ENCODE peak calls at places on chromosomes 4 and X, in nine cellular contexts. E, G, V, N, B, L, T, K and Z are unnamed samples.

GRCh38 chr4:138177278-138177968 is 64.7 kb downstream of the SLC7A11 start:
- DNase-seq in E (no peak), G (no peak), V (no peak), N (no peak), B (no peak), L (no peak), T (no peak), K (no peak), Z (no peak)

GRCh38 chrX:11887175-11887574 is 129.1 kb downstream of the MSL3 start:
- DNase-seq in E (no peak), G (no peak), V (no peak), N (no peak), B (no peak), L (no peak), T (no peak), K (no peak), Z (no peak)

GRCh38 chrX:55709735-55710134 is 7.8 kb upstream of the RRAGB start:
- DNase-seq in E (no peak), G (no peak), V (no peak), N (no peak), B (no peak), L (no peak), T (no peak), K (no peak), Z (no peak)

GRCh38 chrX:16162391-16162790 is 4.9 kb upstream of the MAGEB17 start:
- DNase-seq in E (no peak), G (no peak), V (no peak), N (no peak), B (no peak), L (no peak), T (no peak), K (no peak), Z (no peak)

GRCh38 chr4:3865986-3866812 is 100.0 kb downstream of the ADRA2C start:
- DNase-seq in E (no peak), G (no peak), V (no peak), N (no peak), B (no peak), L (no peak), T (no peak), K (no peak), Z (no peak)

GRCh38 chr4:145545538-145546224 is 64.0 kb downstream of the SMAD1 start:
- DNase-seq in E (peak), G (no peak), V (no peak), N (peak), B (no peak), L (peak), T (no peak), K (no peak), Z (no peak)

GRCh38 chr4:92969650-92970370 is 666.0 kb downstream of the GRID2 start:
- DNase-seq in E (peak), G (no peak), V (no peak), N (peak), B (no peak), L (peak), T (no peak), K (no peak), Z (no peak)

GRCh38 chr4:42646999-42647541 is 9.8 kb downstream of the ATP8A1 start:
- DNase-seq in E (no peak), G (no peak), V (no peak), N (no peak), B (no peak), L (no peak), T (no peak), K (no peak), Z (no peak)

GRCh38 chr4:8009710-8010534 is 70.3 kb upstream of the AFAP1 start:
- DNase-seq in E (no peak), G (no peak), V (no peak), N (no peak), B (no peak), L (no peak), T (no peak), K (no peak), Z (no peak)

GRCh38 chr4:160143574-160143973 is 1040.7 kb downstream of the RAPGEF2 start:
- DNase-seq in E (no peak), G (no peak), V (no peak), N (no peak), B (no peak), L (no peak), T (no peak), K (no peak), Z (no peak)

GRCh38 chr4:116664198-116664597 is 421.2 kb downstream of the TRAM1L1 start:
- DNase-seq in E (no peak), G (no peak), V (no peak), N (no peak), B (no peak), L (no peak), T (no peak), K (no peak), Z (no peak)

GRCh38 chrX:129188223-129188622 is 335.1 kb downstream of the SMARCA1 start:
- DNase-seq in E (no peak), G (no peak), V (no peak), N (no peak), B (no peak), L (no peak), T (no peak), K (no peak), Z (no peak)

GRCh38 chr4:184645904-184646610 is 3.2 kb downstream of the CASP3 start:
- DNase-seq in E (no peak), G (no peak), V (no peak), N (no peak), B (no peak), L (no peak), T (no peak), K (no peak), Z (no peak)

GRCh38 chr4:129218897-129219296 is 122.9 kb downstream of the C4orf33 start:
- DNase-seq in E (peak), G (no peak), V (no peak), N (peak), B (no peak), L (no peak), T (no peak), K (no peak), Z (no peak)

DNA sequence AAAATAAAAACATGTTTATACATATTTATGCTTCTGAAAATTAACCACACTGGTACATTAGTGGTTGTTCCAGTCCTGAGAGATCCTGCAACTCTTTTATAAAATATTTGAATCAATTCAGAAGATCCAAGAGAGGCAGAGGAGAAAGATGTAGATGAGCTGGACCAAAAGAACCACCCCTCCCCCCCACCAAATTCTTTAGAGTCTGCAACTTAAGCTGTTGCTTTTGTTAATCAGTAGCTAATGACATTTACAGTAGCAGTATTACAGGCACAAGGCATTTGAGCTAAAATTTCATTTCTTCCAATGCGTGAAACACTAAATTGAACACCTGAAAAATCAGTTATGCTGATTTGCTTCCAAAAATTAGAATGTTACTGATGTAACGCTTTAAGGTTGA is 61.5 kb downstream of the PDK3 start:
- DNase-seq in E (no peak), G (no peak), V (no peak), N (no peak), B (no peak), L (no peak), T (no peak), K (no peak), Z (no peak)
- H3K4me3 ChIP-seq in E (no peak), G (no peak), V (no peak), N (no peak), B (no peak), L (no peak), T (no peak), K (no peak), Z (no peak)

GRCh38 chr4:170979736-170980135 is 833.5 kb upstream of the GALNTL6 start:
- DNase-seq in E (peak), G (no peak), V (no peak), N (no peak), B (no peak), L (no peak), T (no peak), K (no peak), Z (no peak)

DNA sequence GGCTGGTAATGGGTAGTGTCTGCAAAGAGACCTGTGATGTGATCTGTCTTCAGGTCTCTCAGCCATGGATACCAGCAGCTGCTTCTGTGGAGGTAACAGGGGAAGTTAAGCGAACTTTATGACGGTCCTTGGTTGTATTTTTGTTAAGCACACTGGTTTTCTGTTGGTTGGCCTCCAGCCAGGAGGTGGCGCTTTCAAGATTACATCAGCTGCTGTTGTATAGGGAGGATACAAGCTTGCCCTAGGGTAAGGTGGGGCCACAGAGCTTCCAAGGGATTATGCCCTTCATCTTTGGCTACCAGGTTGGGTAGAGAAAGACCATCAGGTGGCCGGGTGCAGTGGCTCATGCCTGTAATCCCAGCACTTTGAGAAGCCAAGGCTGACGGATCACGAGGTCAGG is 834.2 kb upstream of the GALNTL6 start:
- DNase-seq in E (no peak), G (no peak), V (no peak), N (no peak), B (no peak), L (no peak), T (no peak), K (no peak), Z (no peak)
- H3K4me3 ChIP-seq in E (no peak), G (no peak), V (no peak), N (no peak), B (no peak), L (no peak), T (no peak), K (no peak), Z (no peak)

GRCh38 chr4:173492315-173492714 is 37.7 kb downstream of the HAND2 start:
- DNase-seq in E (no peak), G (no peak), V (no peak), N (no peak), B (no peak), L (no peak), T (no peak), K (no peak), Z (no peak)

GRCh38 chr4:173488656-173489055 is 41.4 kb downstream of the HAND2 start:
- DNase-seq in E (peak), G (no peak), V (no peak), N (peak), B (no peak), L (no peak), T (no peak), K (no peak), Z (no peak)

GRCh38 chr4:173489514-173489913 is 40.5 kb downstream of the HAND2 start:
- DNase-seq in E (peak), G (no peak), V (no peak), N (peak), B (no peak), L (no peak), T (no peak), K (no peak), Z (no peak)

GRCh38 chr4:173490817-173491518 is 39.1 kb downstream of the HAND2 start:
- DNase-seq in E (peak), G (no peak), V (no peak), N (peak), B (no peak), L (no peak), T (no peak), K (no peak), Z (no peak)

GRCh38 chr4:173490256-173490655 is 39.8 kb downstream of the HAND2 start:
- DNase-seq in E (peak), G (no peak), V (no peak), N (no peak), B (no peak), L (no peak), T (no peak), K (no peak), Z (no peak)
- H3K4me3 ChIP-seq in E (peak), G (no peak), V (no peak), N (no peak), B (no peak), L (no peak), T (no peak), K (no peak), Z (no peak)

GRCh38 chrX:12958059-12958458 is 16.9 kb upstream of the TMSB4X start:
- DNase-seq in E (no peak), G (no peak), V (no peak), N (no peak), B (no peak), L (no peak), T (no peak), K (no peak), Z (no peak)
- H3K4me3 ChIP-seq in E (no peak), G (no peak), V (no peak), N (no peak), B (peak), L (no peak), T (no peak), K (no peak), Z (peak)

DNA sequence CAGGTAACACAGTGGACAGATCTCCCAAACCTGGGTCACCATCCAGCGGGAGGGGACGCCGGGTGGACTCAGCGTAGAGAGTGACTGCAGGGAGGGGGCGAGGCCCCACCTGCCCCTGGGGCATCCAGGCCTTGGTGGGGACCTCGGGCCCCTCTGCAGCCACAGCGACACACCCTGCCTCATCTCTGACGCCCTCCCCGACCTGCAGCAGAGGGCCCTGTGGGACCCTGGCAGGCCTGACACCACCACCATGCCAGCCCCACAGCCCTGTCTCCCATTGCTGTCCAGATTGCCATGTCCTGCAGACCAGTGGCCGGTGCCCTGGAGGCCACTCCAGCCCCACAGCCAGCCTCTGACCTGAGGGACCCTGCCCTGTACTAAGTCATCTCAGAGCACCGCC is 45.2 kb downstream of the FAM53A start:
- DNase-seq in E (no peak), G (no peak), V (no peak), N (no peak), B (no peak), L (no peak), T (no peak), K (no peak), Z (no peak)
- H3K4me3 ChIP-seq in E (no peak), G (no peak), V (no peak), N (no peak), B (no peak), L (no peak), T (no peak), K (no peak), Z (no peak)

DNA sequence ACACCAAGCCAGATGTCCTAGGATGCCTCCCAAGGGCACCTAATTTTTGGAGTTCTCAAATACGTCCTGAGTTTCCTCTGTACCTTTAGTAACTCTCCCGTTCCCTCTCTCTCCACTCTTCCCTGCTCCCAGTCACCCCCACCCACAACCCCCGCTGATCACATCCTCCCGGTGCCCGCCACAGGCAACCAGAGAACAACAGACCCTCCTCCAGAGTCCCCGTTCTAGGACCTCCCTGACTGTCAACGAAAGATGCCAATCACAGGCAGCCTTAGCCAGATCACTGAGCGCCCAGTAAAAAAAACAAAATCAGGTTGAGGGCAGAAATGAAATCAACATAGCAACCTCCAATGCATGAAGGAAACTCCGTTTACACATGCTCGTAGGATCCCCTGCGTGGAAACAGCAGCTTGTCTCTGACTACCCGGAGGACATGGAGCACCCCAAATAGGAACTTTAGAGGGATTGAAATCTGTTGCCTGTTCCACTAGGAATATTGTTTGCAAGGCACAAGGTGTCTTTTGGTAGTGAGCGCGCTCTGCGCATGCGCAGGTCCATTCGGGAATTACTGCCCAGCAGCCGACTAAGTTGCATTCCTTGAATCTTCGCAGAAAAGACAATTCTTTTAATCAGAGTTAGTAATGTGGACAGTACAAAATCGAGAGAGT is at the start of gene GABRB1:
- DNase-seq in E (peak), G (no peak), V (peak), N (peak), B (peak), L (no peak), T (no peak), K (peak), Z (no peak)
- H3K4me3 ChIP-seq in E (peak), G (peak), V (no peak), N (peak), B (peak), L (peak), T (peak), K (peak), Z (peak)

GRCh38 chrX:40072246-40072645 is 25.5 kb downstream of the BCOR start:
- DNase-seq in E (no peak), G (no peak), V (no peak), N (no peak), B (no peak), L (no peak), T (no peak), K (no peak), Z (no peak)
- H3K4me3 ChIP-seq in E (no peak), G (no peak), V (no peak), N (no peak), B (no peak), L (no peak), T (no peak), K (no peak), Z (no peak)

DNA sequence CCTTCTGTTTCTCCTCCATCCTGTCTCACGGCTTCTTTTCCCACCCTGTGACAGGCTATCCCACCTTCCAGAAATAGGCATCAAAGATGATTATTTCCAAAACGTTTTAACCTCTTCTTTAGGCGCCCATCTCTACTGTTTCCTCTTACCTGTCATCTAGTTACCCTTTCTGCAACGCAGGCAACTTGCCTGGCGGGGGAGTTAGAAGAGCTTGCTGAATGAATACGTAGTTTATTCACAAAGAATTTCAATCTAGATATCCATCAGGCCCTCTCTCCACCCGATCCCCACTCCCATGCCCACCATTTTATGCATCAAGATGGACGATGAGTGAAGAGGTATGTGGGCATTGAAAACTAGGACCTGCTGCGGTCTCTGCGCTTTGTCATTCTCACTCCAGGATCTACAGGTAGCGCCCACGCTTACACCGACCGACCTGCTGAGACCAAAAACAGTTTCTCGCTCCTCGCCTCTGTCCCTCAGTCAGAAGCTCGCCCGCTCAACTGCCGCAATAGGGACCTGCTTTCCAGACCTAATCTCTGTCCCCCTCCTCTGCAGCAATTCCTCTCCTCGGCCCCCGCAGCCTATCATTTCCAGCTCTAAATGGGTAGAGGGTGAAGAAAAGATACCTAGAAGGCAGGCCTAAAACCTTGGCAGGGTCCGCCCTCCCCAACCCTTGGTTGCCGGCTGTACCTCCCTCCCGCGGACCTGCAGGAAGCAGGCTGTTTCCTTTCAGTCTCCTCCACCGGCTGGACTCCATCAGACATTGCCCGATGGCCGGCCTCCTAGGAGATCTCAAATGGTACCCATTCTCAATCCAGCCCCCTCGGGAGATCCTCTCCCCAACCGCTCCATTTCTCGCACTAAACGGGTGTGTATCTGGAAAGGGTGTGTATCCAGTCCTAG is 624 bp downstream of the BEX5 start:
- DNase-seq in E (no peak), G (no peak), V (no peak), N (no peak), B (peak), L (no peak), T (no peak), K (no peak), Z (peak)
- H3K4me3 ChIP-seq in E (peak), G (peak), V (peak), N (no peak), B (peak), L (no peak), T (peak), K (peak), Z (peak)